ENCODE peak calls at places on chromosomes 12 and 14, in four cellular contexts. X is T-cell; N is AG20443; P is central memory CD4-positive, alpha-beta T cell. M is an unnamed sample.

GRCh38 chr14:80955434-80955939 is at the start of gene TSHR:
- DNase-seq in X (no peak), N (peak), P (no peak), M (peak)

GRCh38 chr12:52952082-52952801 is 3.3 kb downstream of the KRT18 start:
- DNase-seq in X (no peak), N (no peak), P (no peak), M (peak)

GRCh38 chr12:122297494-122297893 is 31.2 kb upstream of the VPS33A start:
- DNase-seq in X (no peak), N (no peak), P (no peak), M (no peak)

GRCh38 chr14:35395283-35395682 is 9.3 kb downstream of the NFKBIA start:
- DNase-seq in X (no peak), N (no peak), P (no peak), M (no peak)

GRCh38 chr12:56628671-56629458 is 1.3 kb downstream of the BAZ2A start:
- DNase-seq in X (peak), N (peak), P (peak), M (peak)

GRCh38 chr14:55180434-55180833 is 11.0 kb downstream of the DLGAP5 start:
- DNase-seq in X (no peak), N (no peak), P (no peak), M (no peak)

GRCh38 chr12:20212658-20213387 is 155.5 kb upstream of the PDE3A start:
- DNase-seq in X (no peak), N (peak), P (no peak), M (peak)

GRCh38 chr12:119544780-119545625 is 48.6 kb upstream of the TMEM233 start:
- DNase-seq in X (peak), N (peak), P (peak), M (peak)

GRCh38 chr14:92942576-92942975 is 19.6 kb downstream of the CHGA start:
- DNase-seq in X (no peak), N (no peak), P (no peak), M (peak)

GRCh38 chr14:91005716-91006115 is 54.7 kb downstream of the RPS6KA5 start:
- DNase-seq in X (no peak), N (no peak), P (no peak), M (no peak)

GRCh38 chr14:93965968-93966474 is 10.3 kb downstream of the ASB2 start:
- DNase-seq in X (no peak), N (no peak), P (no peak), M (no peak)

GRCh38 chr14:102949062-102949800 is 26.8 kb downstream of the AMN start:
- DNase-seq in X (no peak), N (peak), P (peak), M (peak)

M was measured in Right ventricle myocardium superior.